ENCODE peak calls at places on chromosomes 2 and 18, in seven cellular contexts. One of them, this sample, is unnamed.

GRCh38 chr2:95059656-95060370 is 34.3 kb downstream of the MAL start:
- DNase-seq in nephron progenitor cell: no peak
- DNase-seq in pancreas: no peak
- DNase-seq in endothelial cell: no peak
- DNase-seq in prostate gland: no peak
- DNase-seq in tibial nerve: no peak
- DNase-seq in ascending aorta: no peak
- DNase-seq in this sample: no peak

GRCh38 chr18:11149441-11150270 is at the start of gene PIEZO2:
- DNase-seq in ascending aorta: no peak
- DNase-seq in endothelial cell: peak
- DNase-seq in tibial nerve: peak
- DNase-seq in nephron progenitor cell: peak
- DNase-seq in prostate gland: peak
- DNase-seq in pancreas: peak
- DNase-seq in this sample: peak

GRCh38 chr2:105081006-105081701 is 43.3 kb downstream of the MRPS9 start:
- DNase-seq in pancreas: no peak
- DNase-seq in prostate gland: no peak
- DNase-seq in endothelial cell: no peak
- DNase-seq in nephron progenitor cell: peak
- DNase-seq in ascending aorta: no peak
- DNase-seq in tibial nerve: no peak
- DNase-seq in this sample: no peak

GRCh38 chr2:121150126-121150525 is 134.9 kb downstream of the TFCP2L1 start:
- DNase-seq in prostate gland: no peak
- DNase-seq in endothelial cell: no peak
- DNase-seq in tibial nerve: no peak
- DNase-seq in nephron progenitor cell: no peak
- DNase-seq in ascending aorta: no peak
- DNase-seq in pancreas: no peak
- DNase-seq in this sample: no peak

GRCh38 chr2:170155723-170156253 is 22.2 kb upstream of the MYO3B start:
- DNase-seq in ascending aorta: no peak
- DNase-seq in pancreas: no peak
- DNase-seq in endothelial cell: no peak
- DNase-seq in tibial nerve: no peak
- DNase-seq in nephron progenitor cell: no peak
- DNase-seq in prostate gland: no peak
- DNase-seq in this sample: no peak

GRCh38 chr2:139529045-139529444 is 748.9 kb upstream of the NXPH2 start:
- DNase-seq in ascending aorta: no peak
- DNase-seq in prostate gland: no peak
- DNase-seq in pancreas: no peak
- DNase-seq in endothelial cell: no peak
- DNase-seq in tibial nerve: no peak
- DNase-seq in nephron progenitor cell: peak
- DNase-seq in this sample: no peak

GRCh38 chr2:54673501-54673998 is 49.9 kb upstream of the EML6 start:
- DNase-seq in nephron progenitor cell: no peak
- DNase-seq in endothelial cell: peak
- DNase-seq in pancreas: peak
- DNase-seq in prostate gland: peak
- DNase-seq in tibial nerve: peak
- DNase-seq in ascending aorta: no peak
- DNase-seq in this sample: no peak

GRCh38 chr18:46226461-46226860 is 122.3 kb downstream of the HAUS1 start:
- DNase-seq in pancreas: no peak
- DNase-seq in endothelial cell: no peak
- DNase-seq in prostate gland: no peak
- DNase-seq in nephron progenitor cell: no peak
- DNase-seq in tibial nerve: no peak
- DNase-seq in ascending aorta: no peak
- DNase-seq in this sample: no peak

GRCh38 chr2:140580799-140581198 is 1550.0 kb downstream of the LRP1B start:
- DNase-seq in pancreas: no peak
- DNase-seq in nephron progenitor cell: no peak
- DNase-seq in ascending aorta: no peak
- DNase-seq in endothelial cell: no peak
- DNase-seq in tibial nerve: no peak
- DNase-seq in prostate gland: no peak
- DNase-seq in this sample: no peak

GRCh38 chr2:144322379-144322778 is 197.5 kb downstream of the ZEB2 start:
- DNase-seq in ascending aorta: no peak
- DNase-seq in prostate gland: no peak
- DNase-seq in tibial nerve: no peak
- DNase-seq in pancreas: no peak
- DNase-seq in endothelial cell: no peak
- DNase-seq in nephron progenitor cell: no peak
- DNase-seq in this sample: no peak

GRCh38 chr2:238570391-238570790 is 143.7 kb downstream of the ASB1 start:
- DNase-seq in prostate gland: no peak
- DNase-seq in endothelial cell: no peak
- DNase-seq in ascending aorta: no peak
- DNase-seq in tibial nerve: no peak
- DNase-seq in pancreas: no peak
- DNase-seq in nephron progenitor cell: no peak
- DNase-seq in this sample: no peak

GRCh38 chr18:24704921-24705620 is 244.6 kb downstream of the HRH4 start:
- DNase-seq in pancreas: no peak
- DNase-seq in nephron progenitor cell: no peak
- DNase-seq in ascending aorta: no peak
- DNase-seq in tibial nerve: no peak
- DNase-seq in prostate gland: no peak
- DNase-seq in endothelial cell: no peak
- DNase-seq in this sample: no peak

GRCh38 chr18:58788971-58789797 is 75.5 kb upstream of the ZNF532 start:
- DNase-seq in ascending aorta: no peak
- DNase-seq in prostate gland: peak
- DNase-seq in nephron progenitor cell: peak
- DNase-seq in tibial nerve: peak
- DNase-seq in endothelial cell: peak
- DNase-seq in pancreas: no peak
- DNase-seq in this sample: peak

GRCh38 chr2:105425936-105426625 is 27.2 kb upstream of the FHL2 start:
- DNase-seq in tibial nerve: no peak
- DNase-seq in prostate gland: no peak
- DNase-seq in pancreas: no peak
- DNase-seq in endothelial cell: peak
- DNase-seq in ascending aorta: no peak
- DNase-seq in nephron progenitor cell: no peak
- DNase-seq in this sample: no peak

GRCh38 chr2:37599688-37600525 is 71.5 kb downstream of the CDC42EP3 start:
- DNase-seq in endothelial cell: no peak
- DNase-seq in tibial nerve: no peak
- DNase-seq in prostate gland: no peak
- DNase-seq in nephron progenitor cell: no peak
- DNase-seq in ascending aorta: no peak
- DNase-seq in pancreas: no peak
- DNase-seq in this sample: no peak

GRCh38 chr2:83991992-83992391 is 467.1 kb downstream of the SUCLG1 start:
- DNase-seq in tibial nerve: no peak
- DNase-seq in pancreas: no peak
- DNase-seq in prostate gland: no peak
- DNase-seq in nephron progenitor cell: no peak
- DNase-seq in endothelial cell: no peak
- DNase-seq in ascending aorta: no peak
- DNase-seq in this sample: no peak

GRCh38 chr2:36352711-36353110 is 2.9 kb upstream of the CRIM1 start:
- DNase-seq in tibial nerve: no peak
- DNase-seq in ascending aorta: no peak
- DNase-seq in prostate gland: no peak
- DNase-seq in endothelial cell: no peak
- DNase-seq in nephron progenitor cell: no peak
- DNase-seq in pancreas: no peak
- DNase-seq in this sample: no peak
- TF ChIP-seq CTCF in tibial nerve: no peak
- TF ChIP-seq CTCF in ascending aorta: no peak
- TF ChIP-seq CTCF in prostate gland: no peak
- TF ChIP-seq CTCF in endothelial cell: no peak
- TF ChIP-seq CTCF in nephron progenitor cell: no peak
- TF ChIP-seq CTCF in pancreas: no peak
- TF ChIP-seq CTCF in this sample: no peak

GRCh38 chr18:9058426-9058825 is 44.1 kb upstream of the NDUFV2 start:
- DNase-seq in tibial nerve: no peak
- DNase-seq in pancreas: no peak
- DNase-seq in endothelial cell: no peak
- DNase-seq in ascending aorta: no peak
- DNase-seq in nephron progenitor cell: no peak
- DNase-seq in prostate gland: no peak
- DNase-seq in this sample: no peak

GRCh38 chr18:9055626-9056025 is 46.9 kb upstream of the NDUFV2 start:
- DNase-seq in tibial nerve: no peak
- DNase-seq in ascending aorta: no peak
- DNase-seq in prostate gland: no peak
- DNase-seq in endothelial cell: no peak
- DNase-seq in nephron progenitor cell: no peak
- DNase-seq in pancreas: no peak
- DNase-seq in this sample: no peak

GRCh38 chr18:9057646-9058045 is 44.9 kb upstream of the NDUFV2 start:
- DNase-seq in pancreas: no peak
- DNase-seq in tibial nerve: no peak
- DNase-seq in prostate gland: no peak
- DNase-seq in endothelial cell: no peak
- DNase-seq in ascending aorta: no peak
- DNase-seq in nephron progenitor cell: no peak
- DNase-seq in this sample: no peak

GRCh38 chr18:9053814-9054213 is 48.7 kb upstream of the NDUFV2 start:
- DNase-seq in pancreas: no peak
- DNase-seq in endothelial cell: no peak
- DNase-seq in tibial nerve: no peak
- DNase-seq in nephron progenitor cell: no peak
- DNase-seq in prostate gland: no peak
- DNase-seq in ascending aorta: no peak
- DNase-seq in this sample: no peak

DNA sequence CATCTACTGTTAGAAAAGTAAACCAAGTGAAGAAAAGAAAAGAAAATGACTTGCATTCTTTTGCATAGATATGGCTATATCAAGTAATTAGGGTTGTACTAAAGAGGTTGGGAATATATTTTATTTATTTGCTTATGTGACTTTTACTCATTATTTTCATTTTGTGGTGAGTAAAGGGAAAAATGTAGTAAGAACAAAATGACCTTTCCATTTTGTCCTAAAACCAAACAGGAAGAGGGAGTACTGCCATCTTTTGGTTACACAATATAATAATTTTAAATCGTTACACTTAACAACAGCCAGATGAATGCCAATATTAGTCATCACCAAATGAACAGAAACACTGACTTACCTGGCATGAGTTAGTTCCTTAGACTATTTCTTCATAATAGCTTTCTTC is 47.3 kb upstream of the NDUFV2 start:
- DNase-seq in tibial nerve: no peak
- DNase-seq in prostate gland: no peak
- DNase-seq in ascending aorta: no peak
- DNase-seq in nephron progenitor cell: no peak
- DNase-seq in pancreas: no peak
- DNase-seq in endothelial cell: no peak
- DNase-seq in this sample: no peak
- TF ChIP-seq CTCF in tibial nerve: peak
- TF ChIP-seq CTCF in prostate gland: peak
- TF ChIP-seq CTCF in ascending aorta: no peak
- TF ChIP-seq CTCF in nephron progenitor cell: no peak
- TF ChIP-seq CTCF in pancreas: no peak
- TF ChIP-seq CTCF in endothelial cell: no peak
- TF ChIP-seq CTCF in this sample: no peak

GRCh38 chr2:4358855-4359254 is 655.5 kb downstream of the DCDC2C start:
- DNase-seq in endothelial cell: no peak
- DNase-seq in pancreas: no peak
- DNase-seq in prostate gland: no peak
- DNase-seq in ascending aorta: no peak
- DNase-seq in tibial nerve: no peak
- DNase-seq in nephron progenitor cell: no peak
- DNase-seq in this sample: no peak

GRCh38 chr2:4354164-4354563 is 650.8 kb downstream of the DCDC2C start:
- DNase-seq in ascending aorta: no peak
- DNase-seq in endothelial cell: no peak
- DNase-seq in nephron progenitor cell: no peak
- DNase-seq in prostate gland: no peak
- DNase-seq in pancreas: no peak
- DNase-seq in tibial nerve: no peak
- DNase-seq in this sample: no peak

GRCh38 chr2:4353668-4354067 is 650.3 kb downstream of the DCDC2C start:
- DNase-seq in pancreas: no peak
- DNase-seq in nephron progenitor cell: no peak
- DNase-seq in ascending aorta: no peak
- DNase-seq in tibial nerve: no peak
- DNase-seq in endothelial cell: no peak
- DNase-seq in prostate gland: no peak
- DNase-seq in this sample: no peak

DNA sequence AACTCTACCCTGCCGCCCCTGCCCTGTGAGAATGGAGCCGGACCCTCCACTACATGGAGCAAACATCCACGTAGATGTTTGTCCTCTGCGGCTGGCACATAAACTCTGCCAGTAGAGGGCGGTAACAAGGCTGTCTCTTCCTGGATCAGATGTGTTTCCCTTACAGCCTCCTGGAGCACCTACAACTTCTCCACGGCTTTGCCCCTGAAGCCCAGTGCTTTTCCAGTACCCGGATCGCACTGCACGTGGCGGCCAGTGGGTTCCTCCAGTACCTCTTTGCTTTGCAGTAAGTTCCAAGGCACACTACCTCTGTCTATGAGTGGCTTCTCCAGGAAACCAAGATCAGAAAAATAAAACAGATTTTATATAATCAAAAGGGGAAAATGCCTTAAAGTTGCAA is 651.3 kb downstream of the DCDC2C start:
- DNase-seq in tibial nerve: no peak
- DNase-seq in nephron progenitor cell: peak
- DNase-seq in endothelial cell: peak
- DNase-seq in ascending aorta: no peak
- DNase-seq in prostate gland: no peak
- DNase-seq in pancreas: no peak
- DNase-seq in this sample: peak
- TF ChIP-seq CTCF in tibial nerve: no peak
- TF ChIP-seq CTCF in nephron progenitor cell: peak
- TF ChIP-seq CTCF in endothelial cell: peak
- TF ChIP-seq CTCF in ascending aorta: no peak
- TF ChIP-seq CTCF in prostate gland: no peak
- TF ChIP-seq CTCF in pancreas: peak
- TF ChIP-seq CTCF in this sample: peak

GRCh38 chr2:29226808-29227207 is 111.6 kb downstream of the CLIP4 start:
- DNase-seq in ascending aorta: no peak
- DNase-seq in endothelial cell: no peak
- DNase-seq in pancreas: no peak
- DNase-seq in nephron progenitor cell: no peak
- DNase-seq in tibial nerve: no peak
- DNase-seq in prostate gland: no peak
- DNase-seq in this sample: no peak

GRCh38 chr2:29226375-29226774 is 111.2 kb downstream of the CLIP4 start:
- DNase-seq in tibial nerve: no peak
- DNase-seq in prostate gland: no peak
- DNase-seq in ascending aorta: no peak
- DNase-seq in pancreas: no peak
- DNase-seq in endothelial cell: no peak
- DNase-seq in nephron progenitor cell: no peak
- DNase-seq in this sample: no peak

GRCh38 chr2:29224693-29225551 is 109.7 kb downstream of the CLIP4 start:
- DNase-seq in endothelial cell: no peak
- DNase-seq in tibial nerve: no peak
- DNase-seq in nephron progenitor cell: no peak
- DNase-seq in pancreas: no peak
- DNase-seq in ascending aorta: no peak
- DNase-seq in prostate gland: no peak
- DNase-seq in this sample: no peak

GRCh38 chr2:29223851-29224692 is 108.9 kb downstream of the CLIP4 start:
- DNase-seq in tibial nerve: peak
- DNase-seq in nephron progenitor cell: no peak
- DNase-seq in pancreas: no peak
- DNase-seq in ascending aorta: peak
- DNase-seq in endothelial cell: no peak
- DNase-seq in prostate gland: peak
- DNase-seq in this sample: no peak

GRCh38 chr2:29225814-29226213 is 110.6 kb downstream of the CLIP4 start:
- DNase-seq in tibial nerve: no peak
- DNase-seq in pancreas: no peak
- DNase-seq in prostate gland: no peak
- DNase-seq in ascending aorta: no peak
- DNase-seq in endothelial cell: no peak
- DNase-seq in nephron progenitor cell: no peak
- DNase-seq in this sample: no peak
- TF ChIP-seq CTCF in tibial nerve: no peak
- TF ChIP-seq CTCF in pancreas: no peak
- TF ChIP-seq CTCF in prostate gland: no peak
- TF ChIP-seq CTCF in ascending aorta: no peak
- TF ChIP-seq CTCF in endothelial cell: no peak
- TF ChIP-seq CTCF in nephron progenitor cell: no peak
- TF ChIP-seq CTCF in this sample: no peak

This sample was measured in neural crest cell.